ENCODE peak calls at places on chromosomes 1 and 21, in seven cellular contexts. I, C, W, P, Y, D and R are unnamed samples.

GRCh38 chr1:205256956-205257615 is 29.3 kb downstream of the TMCC2 start:
- DNase-seq in I (no peak), C (no peak), W (no peak), P (no peak), Y (no peak), D (no peak), R (no peak)

GRCh38 chr1:153750026-153750995 is 22.5 kb downstream of the INTS3 start:
- DNase-seq in I (no peak), C (no peak), W (no peak), P (no peak), Y (no peak), D (no peak), R (no peak)

GRCh38 chr1:6234502-6235295 is 1.1 kb downstream of the ICMT start:
- DNase-seq in I (no peak), C (no peak), W (no peak), P (no peak), Y (no peak), D (no peak), R (no peak)

GRCh38 chr1:84840346-84840745 is 52.7 kb downstream of the LPAR3 start:
- DNase-seq in I (no peak), C (no peak), W (no peak), P (no peak), Y (no peak), D (no peak), R (no peak)

GRCh38 chr1:87143413-87144135 is 185.1 kb upstream of the LMO4 start:
- DNase-seq in I (no peak), C (no peak), W (no peak), P (no peak), Y (no peak), D (no peak), R (no peak)

GRCh38 chr1:30763654-30764248 is 6.2 kb upstream of the LAPTM5 start:
- DNase-seq in I (no peak), C (no peak), W (no peak), P (peak), Y (no peak), D (no peak), R (no peak)

GRCh38 chr1:177209357-177209756 is 38.6 kb downstream of the BRINP2 start:
- DNase-seq in I (peak), C (no peak), W (no peak), P (peak), Y (peak), D (no peak), R (no peak)

GRCh38 chr1:172638885-172639831 is 19.7 kb upstream of the FASLG start:
- DNase-seq in I (no peak), C (peak), W (peak), P (peak), Y (peak), D (no peak), R (peak)

GRCh38 chr1:92324784-92325183 is 25.9 kb downstream of the RPAP2 start:
- DNase-seq in I (no peak), C (no peak), W (no peak), P (no peak), Y (no peak), D (no peak), R (no peak)

GRCh38 chr1:201648911-201649775 is 110.2 kb downstream of the NAV1 start:
- DNase-seq in I (peak), C (no peak), W (no peak), P (no peak), Y (no peak), D (no peak), R (peak)

GRCh38 chr1:112507896-112508241 is 896 bp upstream of the WNT2B start:
- DNase-seq in I (no peak), C (peak), W (peak), P (no peak), Y (no peak), D (no peak), R (peak)

GRCh38 chr1:59186656-59187055 is 110.2 kb upstream of the FGGY start:
- DNase-seq in I (no peak), C (no peak), W (no peak), P (peak), Y (no peak), D (no peak), R (no peak)

GRCh38 chr1:237473896-237474295 is 416.8 kb downstream of the ZP4 start:
- DNase-seq in I (no peak), C (no peak), W (no peak), P (no peak), Y (no peak), D (no peak), R (no peak)

GRCh38 chr1:21541835-21542234 is 32.6 kb downstream of the ALPL start:
- DNase-seq in I (no peak), C (no peak), W (no peak), P (peak), Y (no peak), D (no peak), R (no peak)

GRCh38 chr21:42988234-42988965 is 14.0 kb downstream of the PKNOX1 start:
- DNase-seq in I (no peak), C (no peak), W (no peak), P (no peak), Y (no peak), D (no peak), R (no peak)

GRCh38 chr1:229229721-229230135 is 41.2 kb upstream of the RAB4A start:
- DNase-seq in I (no peak), C (no peak), W (no peak), P (no peak), Y (peak), D (no peak), R (no peak)

GRCh38 chr1:234913771-234914170 is 214.9 kb downstream of the TOMM20 start:
- DNase-seq in I (no peak), C (no peak), W (no peak), P (no peak), Y (no peak), D (no peak), R (no peak)

GRCh38 chr1:51946300-51946699 is 44.2 kb downstream of the RAB3B start:
- DNase-seq in I (no peak), C (no peak), W (no peak), P (no peak), Y (no peak), D (no peak), R (no peak)

GRCh38 chr1:97796716-97797115 is 124.1 kb downstream of the DPYD start:
- DNase-seq in I (peak), C (no peak), W (no peak), P (no peak), Y (peak), D (no peak), R (no peak)

GRCh38 chr1:43267291-43267805 is 2.4 kb upstream of the TMEM125 start:
- DNase-seq in I (no peak), C (no peak), W (no peak), P (peak), Y (peak), D (no peak), R (no peak)

GRCh38 chr1:229593800-229594199 is 32.1 kb downstream of the TAF5L start:
- DNase-seq in I (no peak), C (no peak), W (no peak), P (no peak), Y (no peak), D (no peak), R (no peak)

GRCh38 chr21:38794978-38795377 is 10.8 kb upstream of the ETS2 start:
- DNase-seq in I (peak), C (no peak), W (no peak), P (no peak), Y (peak), D (no peak), R (no peak)